ENCODE peak calls at places on chromosomes 3 and 15, in four cellular contexts. N is GM23248, J is HL-60, M is RWPE2. B is an unnamed sample.
A peak's percentile ranks its signal among the peaks of the same experiment; 100 is the strongest.

GRCh38 chr3:125431391-125431790 is 56.3 kb upstream of the ZNF148 start:
- DNase-seq in N (peak; percentile 61), J (no peak), M (no peak), B (peak; percentile 65)

GRCh38 chr3:195221015-195221853 is 49.7 kb downstream of the XXYLT1 start:
- DNase-seq in J (peak; percentile 70), M (no peak), N (peak; percentile 62), B (peak; percentile 72)

GRCh38 chr3:85737846-85738245 is 779.1 kb downstream of the CADM2 start:
- DNase-seq in M (no peak), J (no peak), N (no peak), B (no peak)

GRCh38 chr3:41120461-41120860 is 78.8 kb upstream of the CTNNB1 start:
- DNase-seq in J (no peak), M (no peak), N (no peak), B (no peak)

GRCh38 chr15:70854669-70854976 is 666 bp upstream of the LARP6 start:
- DNase-seq in M (no peak), N (peak; percentile 82), J (no peak), B (peak; percentile 57)

GRCh38 chr3:195757371-195757770 is 36.6 kb downstream of the MUC20 start:
- DNase-seq in J (no peak), M (no peak), N (no peak), B (no peak)

GRCh38 chr3:170910542-170910941 is 2.1 kb upstream of the EIF5A2 start:
- DNase-seq in N (peak; percentile 6), M (no peak), J (no peak), B (no peak)

GRCh38 chr3:129485681-129486056 is 42.8 kb upstream of the RHO start:
- DNase-seq in J (no peak), N (peak; percentile 99), M (peak; percentile 94), B (peak; percentile 100)

GRCh38 chr3:14879161-14879888 is 60.6 kb downstream of the FGD5 start:
- DNase-seq in N (no peak), J (no peak), M (no peak), B (no peak)

GRCh38 chr3:17639257-17639656 is 103.2 kb downstream of the TBC1D5 start:
- DNase-seq in N (peak; percentile 79), M (no peak), J (peak; percentile 11), B (peak; percentile 67)

GRCh38 chr3:126126292-126126691 is 42.4 kb upstream of the SLC41A3 start:
- DNase-seq in J (no peak), N (no peak), M (no peak), B (no peak)

GRCh38 chr3:50122661-50123391 is 32.3 kb upstream of the SEMA3F start:
- DNase-seq in M (no peak), J (no peak), N (peak; percentile 28), B (no peak)

GRCh38 chr3:49812916-49813496 is 747 bp downstream of the UBA7 start:
- DNase-seq in M (no peak), J (no peak), N (peak; percentile 56), B (no peak)

GRCh38 chr15:61687651-61688050 is 372.6 kb downstream of the VPS13C start:
- DNase-seq in N (no peak), J (no peak), M (no peak), B (no peak)

GRCh38 chr15:23687143-23687470 is at the start of gene NDN:
- DNase-seq in N (peak; percentile 72), J (no peak), M (no peak), B (peak; percentile 64)

GRCh38 chr15:85854345-85855097 is 59.8 kb upstream of the KLHL25 start:
- DNase-seq in N (peak; percentile 71), M (no peak), J (no peak), B (peak; percentile 60)

GRCh38 chr3:167872941-167873340 is 137.4 kb downstream of the SERPINI1 start:
- DNase-seq in J (no peak), M (no peak), N (peak; percentile 21), B (no peak)

GRCh38 chr15:85276508-85276907 is 103.9 kb upstream of the AKAP13 start:
- DNase-seq in J (no peak), M (no peak), N (no peak), B (no peak)

GRCh38 chr3:182633206-182633605 is 160.1 kb upstream of the ATP11B start:
- DNase-seq in J (no peak), N (no peak), M (no peak), B (no peak)

GRCh38 chr15:22980189-22981136 is at the start of gene CYFIP1:
- DNase-seq in J (peak; percentile 49), N (peak; percentile 92), M (peak; percentile 96), B (peak; percentile 82)

GRCh38 chr15:40803076-40803475 is 3.8 kb upstream of the ZFYVE19 start:
- DNase-seq in N (no peak), M (no peak), J (no peak), B (no peak)

GRCh38 chr15:96947830-96948229 is 617.3 kb downstream of the NR2F2 start:
- DNase-seq in M (no peak), J (no peak), N (no peak), B (no peak)

GRCh38 chr15:57635300-57635944 is 43.7 kb downstream of the MYZAP start:
- DNase-seq in N (peak; percentile 13), J (no peak), M (no peak), B (no peak)

GRCh38 chr3:8937064-8938020 is 25.9 kb downstream of the RAD18 start:
- DNase-seq in M (no peak), J (no peak), N (peak; percentile 91), B (peak; percentile 87)

GRCh38 chr3:23954144-23954543 is 9.1 kb downstream of the NR1D2 start:
- DNase-seq in J (no peak), N (no peak), M (no peak), B (no peak)

GRCh38 chr15:43204016-43204901 is 16.6 kb downstream of the EPB42 start:
- DNase-seq in J (no peak), N (peak; percentile 86), M (no peak), B (peak; percentile 54)

GRCh38 chr3:119145500-119146167 is at the start of gene TEX55:
- DNase-seq in N (peak; percentile 78), J (no peak), M (no peak), B (peak; percentile 63)

GRCh38 chr15:68429691-68430470 is 2.1 kb downstream of the ITGA11 start:
- DNase-seq in M (peak; percentile 17), J (no peak), N (peak; percentile 58), B (peak; percentile 86)

GRCh38 chr15:88132499-88132898 is 124.0 kb downstream of the NTRK3 start:
- DNase-seq in M (no peak), N (no peak), J (no peak), B (no peak)

GRCh38 chr15:36498922-36499321 is 80.5 kb upstream of the CDIN1 start:
- DNase-seq in M (no peak), J (no peak), N (no peak), B (no peak)

GRCh38 chr15:80071652-80072051 is 12.2 kb downstream of the ZFAND6 start:
- DNase-seq in N (no peak), M (no peak), J (no peak), B (no peak)
- H3K4me3 ChIP-seq in N (peak overlapping the region; percentile 76), M (peak overlapping the region; percentile 42), J (peak overlapping the region; percentile 33), B (peak overlapping the region; percentile 41)

GRCh38 chr15:81002004-81002253 is 1.2 kb downstream of the TLNRD1 start:
- DNase-seq in M (no peak), J (no peak), N (no peak), B (no peak)

GRCh38 chr15:81001180-81002003 is 669 bp downstream of the TLNRD1 start:
- DNase-seq in M (peak; percentile 78), N (peak; percentile 89), J (no peak), B (peak; percentile 53)

GRCh38 chr15:81000626-81001179 is at the start of gene TLNRD1:
- DNase-seq in N (peak; percentile 95), J (peak; percentile 76), M (peak; percentile 97), B (peak; percentile 88)

GRCh38 chr15:81002254-81003022 is 1.7 kb downstream of the TLNRD1 start:
- DNase-seq in J (no peak), N (peak; percentile 57), M (peak; percentile 76), B (no peak)

GRCh38 chr15:81003023-81003350 is 2.3 kb downstream of the TLNRD1 start:
- DNase-seq in J (no peak), M (peak; percentile 63), N (no peak), B (no peak)
- H3K4me3 ChIP-seq in J (no peak overlapping the region), M (no peak overlapping the region), N (peak overlapping the region; percentile 89), B (peak overlapping the region; percentile 86)

GRCh38 chr15:81316267-81316666 is 7.7 kb downstream of the STARD5 start:
- DNase-seq in M (no peak), N (no peak), J (no peak), B (no peak)

GRCh38 chr15:81314378-81314777 is 9.6 kb downstream of the STARD5 start:
- DNase-seq in N (no peak), M (no peak), J (no peak), B (no peak)

GRCh38 chr15:81315452-81316203 is 8.3 kb downstream of the STARD5 start:
- DNase-seq in M (no peak), J (no peak), N (no peak), B (no peak)

GRCh38 chr15:81313686-81314085 is 10.3 kb downstream of the STARD5 start:
- DNase-seq in M (no peak), J (no peak), N (no peak), B (no peak)

DNA sequence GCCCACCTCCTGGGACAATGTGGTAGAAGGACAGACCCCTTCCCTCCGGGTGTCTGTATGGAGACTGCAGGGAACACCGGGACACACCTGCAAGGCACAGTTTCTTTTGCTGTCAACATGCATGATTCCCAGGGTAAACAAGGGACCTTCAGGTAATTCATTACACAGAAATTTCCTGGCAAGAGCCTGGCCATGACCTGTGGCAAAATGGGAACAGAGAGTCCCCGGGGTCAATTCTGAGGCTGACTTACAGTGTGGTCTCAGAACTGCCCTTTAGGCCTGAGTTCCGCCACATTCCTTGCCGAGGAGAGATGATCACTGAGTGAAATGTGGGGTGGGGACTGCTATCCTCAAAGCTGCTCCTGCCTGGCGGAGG is 6.3 kb downstream of the STARD5 start:
- DNase-seq in N (no peak), J (no peak), M (no peak), B (no peak)
- H3K4me3 ChIP-seq in N (no peak overlapping the region), J (no peak overlapping the region), M (no peak overlapping the region), B (no peak overlapping the region)

GRCh38 chr15:63277893-63278505 is 594 bp downstream of the APH1B start:
- DNase-seq in J (no peak), N (peak; percentile 22), M (no peak), B (no peak)

GRCh38 chr15:63276342-63277043 is 912 bp upstream of the APH1B start:
- DNase-seq in M (no peak), N (no peak), J (no peak), B (peak; percentile 46)

GRCh38 chr15:63277044-63277892 is at the start of gene APH1B:
- DNase-seq in M (peak; percentile 82), J (peak; percentile 76), N (peak; percentile 77), B (peak; percentile 66)

DNA sequence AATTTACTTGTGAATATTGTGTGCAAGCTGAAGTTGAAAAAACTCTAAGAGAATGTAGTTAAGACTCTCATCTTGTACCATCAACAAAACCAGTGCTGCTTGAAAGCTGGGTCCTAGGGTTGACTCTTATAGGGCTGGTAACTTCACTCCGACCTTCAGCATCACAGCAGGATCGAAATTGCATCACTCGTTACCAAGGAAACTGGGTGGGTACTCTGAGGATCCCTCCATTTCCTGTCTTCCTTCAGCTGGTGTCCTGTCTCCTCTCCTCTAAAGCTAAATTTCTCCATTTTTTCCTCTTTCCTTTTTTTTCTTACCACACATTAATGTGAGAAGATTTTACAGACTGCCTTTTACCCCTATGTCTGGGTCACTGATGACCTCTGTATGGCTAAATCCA is 3.0 kb upstream of the APH1B start:
- DNase-seq in N (no peak), M (no peak), J (no peak), B (peak; percentile 11)
- H3K4me3 ChIP-seq in N (no peak overlapping the region), M (no peak overlapping the region), J (no peak overlapping the region), B (no peak overlapping the region)

GRCh38 chr3:72346526-72346926 is 501.7 kb downstream of the SHQ1 start:
- DNase-seq in N (peak; percentile 99), M (no peak), J (peak; percentile 82), B (peak; percentile 99)
- H3K4me3 ChIP-seq in N (no peak overlapping the region), M (no peak overlapping the region), J (no peak overlapping the region), B (no peak overlapping the region)

B was measured in AG10803.